ENCODE peak calls at places on chromosomes 1 and 21, in six cellular contexts. P, X, I, H, D and M are unnamed samples.

GRCh38 chr21:42400525-42400924 is 3.2 kb upstream of the UBASH3A start:
- DNase-seq in P (no peak), X (no peak), I (no peak), H (no peak), D (no peak), M (no peak)

GRCh38 chr1:8257621-8258020 is 60.3 kb upstream of the SLC45A1 start:
- DNase-seq in P (no peak), X (no peak), I (no peak), H (no peak), D (no peak), M (no peak)

GRCh38 chr1:7425771-7426170 is 345.3 kb upstream of the VAMP3 start:
- DNase-seq in P (no peak), X (no peak), I (no peak), H (no peak), D (no peak), M (no peak)

GRCh38 chr1:240734001-240734400 is 122.0 kb upstream of the GREM2 start:
- DNase-seq in P (no peak), X (no peak), I (no peak), H (no peak), D (no peak), M (no peak)

GRCh38 chr1:6338685-6339084 is 54.9 kb downstream of the ACOT7 start:
- DNase-seq in P (no peak), X (no peak), I (no peak), H (peak; percentile 80), D (no peak), M (no peak)

GRCh38 chr1:17605582-17606344 is 66.3 kb downstream of the ARHGEF10L start:
- DNase-seq in P (no peak), X (no peak), I (no peak), H (no peak), D (no peak), M (no peak)

GRCh38 chr1:219465247-219466093 is 147.4 kb downstream of the ZC3H11B start:
- DNase-seq in P (no peak), X (no peak), I (no peak), H (no peak), D (no peak), M (no peak)

GRCh38 chr1:43525995-43526394 is 4.7 kb upstream of the PTPRF start:
- DNase-seq in P (no peak), X (no peak), I (no peak), H (no peak), D (no peak), M (peak; percentile 67)

GRCh38 chr1:1084028-1084371 is 9.9 kb upstream of the RNF223 start:
- DNase-seq in P (no peak), X (no peak), I (no peak), H (no peak), D (no peak), M (no peak)

GRCh38 chr1:230930986-230931385 is 47.7 kb downstream of the TTC13 start:
- DNase-seq in P (no peak), X (no peak), I (no peak), H (no peak), D (no peak), M (no peak)

GRCh38 chr21:21286170-21286798 is 288.1 kb downstream of the NCAM2 start:
- DNase-seq in P (no peak), X (no peak), I (no peak), H (no peak), D (no peak), M (no peak)

GRCh38 chr1:21326861-21327344 is 36.6 kb upstream of the ECE1 start:
- DNase-seq in P (no peak), X (peak; percentile 83), I (no peak), H (no peak), D (no peak), M (no peak)

GRCh38 chr1:78375996-78376395 is 114.8 kb upstream of the PTGFR start:
- DNase-seq in P (no peak), X (no peak), I (no peak), H (no peak), D (no peak), M (no peak)

GRCh38 chr1:244326757-244327156 is 125.0 kb downstream of the ADSS2 start:
- DNase-seq in P (no peak), X (peak; percentile 5), I (no peak), H (no peak), D (no peak), M (no peak)

GRCh38 chr1:151707541-151708065 is 9.0 kb downstream of the CELF3 start:
- DNase-seq in P (no peak), X (no peak), I (no peak), H (no peak), D (no peak), M (no peak)

GRCh38 chr1:207949571-207950195 is 38.8 kb upstream of the CD34 start:
- DNase-seq in P (no peak), X (no peak), I (no peak), H (no peak), D (no peak), M (no peak)

GRCh38 chr1:161298116-161298515 is 11.7 kb downstream of the MPZ start:
- DNase-seq in P (no peak), X (no peak), I (no peak), H (no peak), D (no peak), M (no peak)

GRCh38 chr1:182588460-182589396 is at the start of gene RNASEL:
- DNase-seq in P (no peak), X (peak; percentile 89), I (no peak), H (peak; percentile 85), D (no peak), M (peak; percentile 35)

GRCh38 chr21:44199448-44199847 is 41.3 kb downstream of the ICOSLG start:
- DNase-seq in P (no peak), X (no peak), I (no peak), H (no peak), D (no peak), M (no peak)

GRCh38 chr21:31343680-31344480 is at the start of gene TIAM1:
- DNase-seq in P (no peak), X (peak; percentile 77), I (no peak), H (peak; percentile 78), D (no peak), M (no peak)